ENCODE peak calls at places on chromosomes 16 and 17, in ten cellular contexts. One of them, this sample, is unnamed.

GRCh38 chr17:68709995-68710780 is 109.0 kb upstream of the FAM20A start:
- DNase-seq in kidney epithelial cell: no peak
- DNase-seq in psoas muscle: no peak
- DNase-seq in dorsolateral prefrontal cortex: no peak
- DNase-seq in AG10803: peak
- DNase-seq in thoracic aorta: no peak
- DNase-seq in Caco-2: no peak
- DNase-seq in tibial artery: no peak
- DNase-seq in BJ: peak
- DNase-seq in stomach: no peak
- DNase-seq in this sample: peak

GRCh38 chr16:86515420-86515779 is 5.1 kb downstream of the FOXF1 start:
- DNase-seq in AG10803: no peak
- DNase-seq in psoas muscle: peak
- DNase-seq in Caco-2: no peak
- DNase-seq in tibial artery: no peak
- DNase-seq in BJ: no peak
- DNase-seq in thoracic aorta: no peak
- DNase-seq in kidney epithelial cell: no peak
- DNase-seq in stomach: no peak
- DNase-seq in dorsolateral prefrontal cortex: no peak
- DNase-seq in this sample: no peak

GRCh38 chr17:4555863-4556646 is 871 bp upstream of the MYBBP1A start:
- DNase-seq in thoracic aorta: no peak
- DNase-seq in BJ: no peak
- DNase-seq in kidney epithelial cell: no peak
- DNase-seq in AG10803: no peak
- DNase-seq in Caco-2: no peak
- DNase-seq in dorsolateral prefrontal cortex: no peak
- DNase-seq in stomach: no peak
- DNase-seq in psoas muscle: peak
- DNase-seq in tibial artery: no peak
- DNase-seq in this sample: no peak

GRCh38 chr17:17513626-17514025 is 17.4 kb upstream of the RASD1 start:
- DNase-seq in dorsolateral prefrontal cortex: no peak
- DNase-seq in Caco-2: no peak
- DNase-seq in kidney epithelial cell: no peak
- DNase-seq in psoas muscle: peak
- DNase-seq in stomach: no peak
- DNase-seq in tibial artery: no peak
- DNase-seq in AG10803: no peak
- DNase-seq in thoracic aorta: no peak
- DNase-seq in BJ: no peak
- DNase-seq in this sample: no peak

GRCh38 chr16:50593410-50594139 is 45.4 kb downstream of the NKD1 start:
- DNase-seq in kidney epithelial cell: no peak
- DNase-seq in thoracic aorta: no peak
- DNase-seq in tibial artery: no peak
- DNase-seq in AG10803: no peak
- DNase-seq in Caco-2: no peak
- DNase-seq in BJ: no peak
- DNase-seq in dorsolateral prefrontal cortex: no peak
- DNase-seq in psoas muscle: no peak
- DNase-seq in stomach: no peak
- DNase-seq in this sample: no peak

GRCh38 chr16:84520778-84521770 is 16.6 kb upstream of the MEAK7 start:
- DNase-seq in BJ: no peak
- DNase-seq in kidney epithelial cell: no peak
- DNase-seq in tibial artery: no peak
- DNase-seq in AG10803: no peak
- DNase-seq in thoracic aorta: no peak
- DNase-seq in dorsolateral prefrontal cortex: no peak
- DNase-seq in Caco-2: no peak
- DNase-seq in stomach: no peak
- DNase-seq in psoas muscle: no peak
- DNase-seq in this sample: no peak

GRCh38 chr17:68509151-68510057 is 2.8 kb upstream of the PRKAR1A start:
- DNase-seq in psoas muscle: peak
- DNase-seq in tibial artery: peak
- DNase-seq in BJ: no peak
- DNase-seq in stomach: no peak
- DNase-seq in AG10803: no peak
- DNase-seq in kidney epithelial cell: no peak
- DNase-seq in Caco-2: no peak
- DNase-seq in dorsolateral prefrontal cortex: no peak
- DNase-seq in thoracic aorta: no peak
- DNase-seq in this sample: no peak

GRCh38 chr17:3935140-3935542 is 18.9 kb upstream of the P2RX1 start:
- DNase-seq in psoas muscle: peak
- DNase-seq in tibial artery: no peak
- DNase-seq in thoracic aorta: no peak
- DNase-seq in BJ: no peak
- DNase-seq in dorsolateral prefrontal cortex: no peak
- DNase-seq in Caco-2: peak
- DNase-seq in kidney epithelial cell: peak
- DNase-seq in AG10803: peak
- DNase-seq in stomach: peak
- DNase-seq in this sample: no peak

GRCh38 chr16:84569382-84569987 is 48.4 kb downstream of the COTL1 start:
- DNase-seq in thoracic aorta: no peak
- DNase-seq in kidney epithelial cell: no peak
- DNase-seq in AG10803: no peak
- DNase-seq in psoas muscle: no peak
- DNase-seq in stomach: peak
- DNase-seq in tibial artery: peak
- DNase-seq in BJ: no peak
- DNase-seq in Caco-2: peak
- DNase-seq in dorsolateral prefrontal cortex: no peak
- DNase-seq in this sample: no peak

GRCh38 chr17:30543456-30543855 is 66.2 kb downstream of the GOSR1 start:
- DNase-seq in BJ: peak
- DNase-seq in thoracic aorta: no peak
- DNase-seq in kidney epithelial cell: no peak
- DNase-seq in Caco-2: no peak
- DNase-seq in tibial artery: no peak
- DNase-seq in AG10803: no peak
- DNase-seq in stomach: no peak
- DNase-seq in psoas muscle: no peak
- DNase-seq in dorsolateral prefrontal cortex: no peak
- DNase-seq in this sample: no peak

GRCh38 chr16:21584817-21585216 is 14.6 kb upstream of the METTL9 start:
- DNase-seq in Caco-2: no peak
- DNase-seq in tibial artery: no peak
- DNase-seq in AG10803: no peak
- DNase-seq in kidney epithelial cell: no peak
- DNase-seq in thoracic aorta: no peak
- DNase-seq in stomach: no peak
- DNase-seq in dorsolateral prefrontal cortex: no peak
- DNase-seq in psoas muscle: no peak
- DNase-seq in BJ: no peak
- DNase-seq in this sample: no peak

DNA sequence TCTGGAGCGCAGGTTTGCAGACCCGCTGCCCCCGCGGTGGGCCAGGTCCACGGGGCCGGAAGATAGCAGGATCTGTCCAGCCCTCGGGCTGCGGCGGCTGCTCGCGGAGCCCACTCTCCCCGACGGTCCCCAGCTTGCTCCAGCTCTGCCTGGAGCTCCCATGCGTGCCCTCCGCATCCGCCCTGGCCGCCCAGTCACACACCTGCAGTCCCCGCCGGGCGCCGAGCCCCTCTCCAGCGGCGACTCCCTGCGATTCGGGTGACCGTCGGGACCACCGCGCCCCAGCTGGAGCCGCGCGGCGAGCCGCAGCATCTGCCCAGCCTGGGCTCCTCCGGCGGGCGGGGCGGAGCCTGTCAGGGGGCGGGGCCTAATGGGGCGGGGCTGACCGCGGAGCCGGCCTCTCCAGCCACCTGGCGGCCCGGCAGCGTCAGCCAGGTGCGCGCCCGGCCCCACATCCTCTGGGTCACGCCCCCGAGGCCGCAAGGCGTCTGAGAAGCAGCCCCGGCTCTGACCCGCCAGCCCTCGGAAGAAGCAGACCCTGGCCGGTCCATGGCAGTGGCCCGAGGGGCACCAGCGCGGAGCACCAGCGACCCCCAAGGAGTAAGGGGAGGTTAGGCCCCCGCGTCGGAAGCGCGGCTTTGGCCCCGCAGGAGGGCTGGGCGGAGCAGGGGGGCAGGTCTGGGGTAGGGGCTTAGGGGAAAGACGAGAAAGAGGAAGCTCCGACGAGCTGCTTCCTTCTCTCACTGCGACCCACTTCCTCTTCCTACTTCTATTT is at the start of gene PIK3R5:
- DNase-seq in kidney epithelial cell: no peak
- DNase-seq in psoas muscle: peak
- DNase-seq in AG10803: no peak
- DNase-seq in BJ: no peak
- DNase-seq in dorsolateral prefrontal cortex: no peak
- DNase-seq in Caco-2: no peak
- DNase-seq in stomach: peak
- DNase-seq in thoracic aorta: no peak
- DNase-seq in tibial artery: peak
- DNase-seq in this sample: no peak
- TF ChIP-seq CTCF in kidney epithelial cell: no peak
- TF ChIP-seq CTCF in psoas muscle: no peak
- TF ChIP-seq CTCF in AG10803: no peak
- TF ChIP-seq CTCF in BJ: no peak
- TF ChIP-seq CTCF in dorsolateral prefrontal cortex: no peak
- TF ChIP-seq CTCF in Caco-2: no peak
- TF ChIP-seq CTCF in stomach: no peak
- TF ChIP-seq CTCF in thoracic aorta: no peak
- TF ChIP-seq CTCF in tibial artery: no peak
- TF ChIP-seq CTCF in this sample: no peak

DNA sequence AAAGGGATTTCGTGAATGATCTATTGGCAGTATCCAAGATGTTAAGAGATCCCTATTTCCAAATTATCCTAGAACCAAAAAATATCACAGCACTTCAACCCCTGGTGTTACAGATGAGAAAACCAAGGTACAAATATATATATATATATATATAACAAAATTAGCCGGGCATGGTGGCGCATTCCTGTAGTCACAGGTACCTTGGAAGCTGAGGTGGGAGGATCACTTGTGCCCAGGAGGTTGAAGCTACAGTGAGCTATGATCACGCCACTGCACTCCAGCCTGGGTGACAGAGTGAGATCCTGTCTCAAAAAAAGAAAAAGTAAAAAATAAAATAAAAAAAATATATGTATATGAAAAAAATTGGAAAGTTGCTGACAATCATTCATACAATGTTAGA is 637 bp upstream of the CLN3 start:
- DNase-seq in psoas muscle: no peak
- DNase-seq in AG10803: no peak
- DNase-seq in Caco-2: no peak
- DNase-seq in stomach: no peak
- DNase-seq in BJ: no peak
- DNase-seq in tibial artery: no peak
- DNase-seq in kidney epithelial cell: no peak
- DNase-seq in dorsolateral prefrontal cortex: no peak
- DNase-seq in thoracic aorta: no peak
- DNase-seq in this sample: no peak
- H3K4me3 ChIP-seq in psoas muscle: peak
- H3K4me3 ChIP-seq in AG10803: no peak
- H3K4me3 ChIP-seq in Caco-2: peak
- H3K4me3 ChIP-seq in stomach: peak
- H3K4me3 ChIP-seq in BJ: no peak
- H3K4me3 ChIP-seq in tibial artery: peak
- H3K4me3 ChIP-seq in kidney epithelial cell: peak
- H3K4me3 ChIP-seq in dorsolateral prefrontal cortex: peak
- H3K4me3 ChIP-seq in thoracic aorta: peak
- H3K4me3 ChIP-seq in this sample: peak

GRCh38 chr17:76707985-76708807 is 2.6 kb downstream of the MXRA7 start:
- DNase-seq in Caco-2: no peak
- DNase-seq in BJ: no peak
- DNase-seq in AG10803: no peak
- DNase-seq in psoas muscle: peak
- DNase-seq in kidney epithelial cell: no peak
- DNase-seq in tibial artery: no peak
- DNase-seq in thoracic aorta: no peak
- DNase-seq in dorsolateral prefrontal cortex: peak
- DNase-seq in stomach: no peak
- DNase-seq in this sample: no peak
- TF ChIP-seq CTCF in Caco-2: peak
- TF ChIP-seq CTCF in BJ: peak
- TF ChIP-seq CTCF in AG10803: peak
- TF ChIP-seq CTCF in psoas muscle: peak
- TF ChIP-seq CTCF in kidney epithelial cell: peak
- TF ChIP-seq CTCF in tibial artery: no peak
- TF ChIP-seq CTCF in thoracic aorta: no peak
- TF ChIP-seq CTCF in dorsolateral prefrontal cortex: peak
- TF ChIP-seq CTCF in stomach: no peak
- TF ChIP-seq CTCF in this sample: no peak

GRCh38 chr17:12640364-12640763 is 25.3 kb upstream of the MYOCD start:
- DNase-seq in kidney epithelial cell: no peak
- DNase-seq in thoracic aorta: no peak
- DNase-seq in Caco-2: no peak
- DNase-seq in psoas muscle: no peak
- DNase-seq in tibial artery: no peak
- DNase-seq in BJ: no peak
- DNase-seq in AG10803: no peak
- DNase-seq in dorsolateral prefrontal cortex: no peak
- DNase-seq in stomach: no peak
- DNase-seq in this sample: no peak

GRCh38 chr17:12632785-12633184 is 32.9 kb upstream of the MYOCD start:
- DNase-seq in Caco-2: no peak
- DNase-seq in psoas muscle: no peak
- DNase-seq in tibial artery: no peak
- DNase-seq in stomach: no peak
- DNase-seq in thoracic aorta: no peak
- DNase-seq in AG10803: no peak
- DNase-seq in kidney epithelial cell: no peak
- DNase-seq in BJ: no peak
- DNase-seq in dorsolateral prefrontal cortex: no peak
- DNase-seq in this sample: no peak

GRCh38 chr17:12634789-12635414 is 30.8 kb upstream of the MYOCD start:
- DNase-seq in BJ: no peak
- DNase-seq in thoracic aorta: no peak
- DNase-seq in tibial artery: no peak
- DNase-seq in psoas muscle: no peak
- DNase-seq in kidney epithelial cell: no peak
- DNase-seq in AG10803: no peak
- DNase-seq in dorsolateral prefrontal cortex: no peak
- DNase-seq in Caco-2: no peak
- DNase-seq in stomach: no peak
- DNase-seq in this sample: no peak

GRCh38 chr17:12637745-12638651 is 27.7 kb upstream of the MYOCD start:
- DNase-seq in kidney epithelial cell: no peak
- DNase-seq in AG10803: no peak
- DNase-seq in stomach: no peak
- DNase-seq in tibial artery: no peak
- DNase-seq in thoracic aorta: no peak
- DNase-seq in psoas muscle: no peak
- DNase-seq in dorsolateral prefrontal cortex: no peak
- DNase-seq in BJ: no peak
- DNase-seq in Caco-2: no peak
- DNase-seq in this sample: no peak

DNA sequence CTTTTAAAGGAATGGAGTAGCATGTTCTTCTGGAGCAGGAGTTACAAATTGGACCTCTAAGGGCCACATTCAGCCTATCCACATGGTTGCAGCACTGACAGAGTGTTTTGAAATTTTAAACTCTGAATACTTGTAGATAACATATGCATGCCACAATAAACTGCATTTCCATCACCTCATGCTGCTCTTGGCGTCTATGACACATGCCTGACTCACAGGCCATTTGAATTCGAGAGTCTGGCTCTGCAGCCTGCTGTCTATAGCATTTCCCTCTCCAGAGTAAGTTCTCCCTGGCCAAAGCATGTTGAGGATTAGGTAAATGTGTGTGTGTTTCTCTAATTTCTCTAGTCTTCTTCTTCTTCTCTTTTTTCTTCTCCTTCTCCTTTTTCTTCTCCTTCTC is 28.7 kb upstream of the MYOCD start:
- DNase-seq in stomach: no peak
- DNase-seq in thoracic aorta: peak
- DNase-seq in AG10803: peak
- DNase-seq in Caco-2: no peak
- DNase-seq in dorsolateral prefrontal cortex: no peak
- DNase-seq in BJ: peak
- DNase-seq in psoas muscle: no peak
- DNase-seq in tibial artery: no peak
- DNase-seq in kidney epithelial cell: peak
- DNase-seq in this sample: peak
- H3K4me3 ChIP-seq in stomach: no peak
- H3K4me3 ChIP-seq in thoracic aorta: no peak
- H3K4me3 ChIP-seq in AG10803: no peak
- H3K4me3 ChIP-seq in Caco-2: no peak
- H3K4me3 ChIP-seq in dorsolateral prefrontal cortex: no peak
- H3K4me3 ChIP-seq in BJ: no peak
- H3K4me3 ChIP-seq in psoas muscle: no peak
- H3K4me3 ChIP-seq in tibial artery: no peak
- H3K4me3 ChIP-seq in kidney epithelial cell: no peak
- H3K4me3 ChIP-seq in this sample: no peak

This sample was measured in AG04449.